ENCODE peak calls at places on chromosomes 12 and 14, in six cellular contexts. U, R, N, L, T and E are unnamed samples.

GRCh38 chr12:88310069-88310468 is 168.0 kb downstream of the TMTC3 start:
- DNase-seq in U (no peak), R (no peak), N (no peak), T (no peak), L (no peak), E (no peak)

GRCh38 chr12:3913278-3913677 is 40.1 kb upstream of the PARP11 start:
- DNase-seq in U (no peak), R (no peak), L (no peak), T (no peak), N (no peak), E (no peak)

GRCh38 chr14:54487771-54488170 is 1.0 kb downstream of the GMFB start:
- DNase-seq in R (peak; percentile 65), N (no peak), U (no peak), L (no peak), T (no peak), E (peak; percentile 28)

GRCh38 chr12:121156365-121156764 is 23.7 kb downstream of the P2RX7 start:
- DNase-seq in L (no peak), R (no peak), T (no peak), N (no peak), U (no peak), E (no peak)

GRCh38 chr12:111056618-111057521 is 136.5 kb upstream of the MYL2 start:
- DNase-seq in N (no peak), U (peak; percentile 28), R (no peak), T (no peak), L (no peak), E (peak; percentile 58)

GRCh38 chr12:120214626-120215356 is 13.9 kb upstream of the RPLP0 start:
- DNase-seq in L (no peak), U (no peak), N (no peak), R (no peak), T (no peak), E (no peak)

GRCh38 chr14:100109594-100109955 is 44.4 kb downstream of the EVL start:
- DNase-seq in L (no peak), R (no peak), U (no peak), T (no peak), N (no peak), E (no peak)

GRCh38 chr12:4934651-4935050 is 24.9 kb downstream of the KCNA1 start:
- DNase-seq in T (no peak), L (no peak), N (no peak), U (no peak), R (no peak), E (peak; percentile 27)

GRCh38 chr12:45546545-45546944 is 183.0 kb upstream of the ARID2 start:
- DNase-seq in N (no peak), U (no peak), L (no peak), R (no peak), T (no peak), E (no peak)